ENCODE peak calls at places on chromosomes 16 and 17, in four cellular contexts. U is upper lobe of left lung, W is caudate nucleus, R is mesendoderm. C is an unnamed sample.

GRCh38 chr17:31537558-31537957 is 146.1 kb downstream of the RAB11FIP4 start:
- DNase-seq in W (no peak), R (no peak), U (no peak), C (no peak)

GRCh38 chr16:81220369-81220768 is 18.1 kb upstream of the BCO1 start:
- DNase-seq in W (no peak), U (no peak), R (no peak), C (no peak)

GRCh38 chr17:42918902-42919521 is 18.4 kb downstream of the G6PC1 start:
- DNase-seq in U (no peak), R (no peak), W (no peak), C (no peak)

GRCh38 chr16:84836234-84836647 is 16.5 kb downstream of the CRISPLD2 start:
- DNase-seq in W (no peak), U (peak; percentile 82), R (peak; percentile 90), C (peak; percentile 72)

GRCh38 chr16:84407588-84408313 is 39.4 kb downstream of the ATP2C2 start:
- DNase-seq in R (no peak), W (no peak), U (no peak), C (no peak)

GRCh38 chr17:19270951-19271611 is 33.9 kb downstream of the EPN2 start:
- DNase-seq in R (no peak), U (no peak), W (no peak), C (no peak)

GRCh38 chr17:69908599-69909368 is 166.2 kb upstream of the KCNJ16 start:
- DNase-seq in W (no peak), U (no peak), R (no peak), C (no peak)

GRCh38 chr16:24580665-24581064 is 41.3 kb downstream of the RBBP6 start:
- DNase-seq in U (no peak), W (no peak), R (no peak), C (no peak)

GRCh38 chr16:30793508-30794069 is 6.6 kb upstream of the ZNF629 start:
- DNase-seq in R (no peak), U (no peak), W (no peak), C (no peak)

GRCh38 chr17:33750943-33751701 is 458.0 kb upstream of the ASIC2 start:
- DNase-seq in R (peak; percentile 81), U (no peak), W (peak; percentile 17), C (peak; percentile 47)

GRCh38 chr17:4542003-4542725 is 13.0 kb downstream of the MYBBP1A start:
- DNase-seq in W (no peak), U (peak; percentile 71), R (no peak), C (no peak)
- H3K27ac ChIP-seq in W (peak overlapping the region; percentile 8), U (peak overlapping the region; percentile 91), R (no peak overlapping the region), C (no peak overlapping the region)

DNA sequence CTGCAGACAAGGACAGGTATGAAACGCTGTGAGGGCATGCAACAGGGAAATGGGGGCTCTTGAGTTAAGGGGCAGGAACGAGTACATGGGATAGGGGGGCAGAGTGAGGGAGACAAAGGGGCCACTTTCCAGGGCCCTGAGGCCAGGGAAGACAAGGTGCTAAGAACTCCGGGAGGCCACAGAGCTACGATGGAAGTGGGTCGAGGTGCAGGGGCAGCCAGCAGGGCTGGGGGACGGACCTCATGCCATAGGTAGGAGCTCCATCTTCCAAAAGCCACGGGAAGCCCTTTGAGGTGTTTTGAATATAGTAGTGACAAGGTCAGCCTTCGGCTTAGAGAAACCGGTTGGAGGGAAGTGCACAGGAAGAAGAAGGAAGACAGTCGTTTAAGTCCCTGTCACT is 35.6 kb downstream of the RBFOX3 start:
- DNase-seq in U (no peak), R (no peak), W (no peak), C (no peak)
- H3K27ac ChIP-seq in U (no peak overlapping the region), R (no peak overlapping the region), W (no peak overlapping the region), C (no peak overlapping the region)

GRCh38 chr16:3734084-3734757 is 16.9 kb upstream of the TRAP1 start:
- DNase-seq in R (no peak), W (no peak), U (no peak), C (no peak)
- H3K27ac ChIP-seq in R (no peak overlapping the region), W (no peak overlapping the region), U (no peak overlapping the region), C (no peak overlapping the region)

DNA sequence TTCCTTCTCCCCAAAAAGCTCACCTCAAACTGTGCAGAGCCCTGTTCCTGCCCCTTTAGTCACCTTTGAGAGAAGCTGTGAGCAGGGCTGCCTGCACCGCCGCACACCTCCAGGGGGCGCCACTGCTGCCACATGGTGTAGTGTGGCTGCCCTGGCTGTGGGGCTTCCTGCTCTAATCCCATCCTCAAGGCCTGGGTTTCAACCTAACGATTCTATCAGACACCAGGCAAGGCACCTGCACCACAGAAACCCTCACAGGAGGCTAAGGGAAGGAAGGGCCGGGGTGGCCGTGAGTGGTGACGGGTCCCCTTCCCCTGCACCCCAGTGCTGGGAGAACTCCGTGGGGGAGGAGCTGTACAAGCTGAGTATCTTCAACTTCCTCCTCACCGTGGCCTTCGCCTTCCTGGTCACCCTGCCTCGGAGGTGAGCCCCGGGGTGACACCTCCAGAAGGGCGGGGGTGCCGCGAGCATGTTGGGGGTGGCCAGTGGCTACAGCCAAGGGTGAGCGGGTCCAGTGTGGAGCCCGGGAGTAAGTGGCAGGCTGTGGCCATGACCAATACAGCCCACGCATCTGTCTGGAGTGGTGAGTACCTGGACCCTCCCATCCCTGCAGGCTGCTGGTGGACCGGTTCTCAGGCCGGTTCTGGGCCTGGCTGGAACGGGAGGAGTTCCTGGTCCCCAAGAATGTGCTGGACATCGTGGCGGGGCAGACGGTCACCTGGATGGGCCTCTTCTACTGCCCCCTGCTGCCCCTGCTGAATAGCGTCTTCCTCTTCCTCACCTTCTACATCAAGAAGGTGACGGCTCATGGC is 7.0 kb downstream of the TMC8 start:
- DNase-seq in U (peak; percentile 88), W (no peak), R (peak; percentile 51), C (no peak)
- H3K27ac ChIP-seq in U (peak overlapping the region; percentile 46), W (no peak overlapping the region), R (no peak overlapping the region), C (no peak overlapping the region)

GRCh38 chr16:50282955-50283631 is 16.7 kb downstream of the ADCY7 start:
- DNase-seq in W (no peak), U (no peak), R (no peak), C (no peak)
- H3K27ac ChIP-seq in W (peak overlapping the region; percentile 64), U (peak overlapping the region; percentile 86), R (no peak overlapping the region), C (no peak overlapping the region)

GRCh38 chr16:72467157-72467759 is 295.3 kb upstream of the PMFBP1 start:
- DNase-seq in U (no peak), R (peak; percentile 81), W (no peak), C (no peak)
- H3K27ac ChIP-seq in U (no peak overlapping the region), R (no peak overlapping the region), W (no peak overlapping the region), C (no peak overlapping the region)

DNA sequence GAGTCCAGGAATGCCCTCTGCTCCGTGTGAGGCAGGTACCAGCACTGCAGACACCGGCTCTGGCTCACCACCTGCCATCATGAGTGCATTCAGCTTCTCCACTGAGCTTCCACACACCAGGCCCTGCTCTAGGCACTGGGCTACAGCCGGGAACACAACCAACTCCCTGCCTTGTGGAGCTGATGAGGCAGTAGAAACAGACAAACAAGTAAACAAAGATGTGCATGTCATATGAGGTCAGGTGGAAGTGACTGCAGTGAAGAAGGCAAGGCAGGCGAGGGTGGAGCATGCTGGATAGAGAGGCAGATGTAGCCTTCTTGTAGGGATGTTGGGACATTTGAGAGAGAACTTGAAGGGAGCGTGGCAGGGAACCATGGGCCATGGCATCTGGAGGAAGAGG is 5.0 kb downstream of the NLRC5 start:
- DNase-seq in R (no peak), W (no peak), U (no peak), C (no peak)
- H3K27ac ChIP-seq in R (no peak overlapping the region), W (no peak overlapping the region), U (peak overlapping the region; percentile 38), C (no peak overlapping the region)

DNA sequence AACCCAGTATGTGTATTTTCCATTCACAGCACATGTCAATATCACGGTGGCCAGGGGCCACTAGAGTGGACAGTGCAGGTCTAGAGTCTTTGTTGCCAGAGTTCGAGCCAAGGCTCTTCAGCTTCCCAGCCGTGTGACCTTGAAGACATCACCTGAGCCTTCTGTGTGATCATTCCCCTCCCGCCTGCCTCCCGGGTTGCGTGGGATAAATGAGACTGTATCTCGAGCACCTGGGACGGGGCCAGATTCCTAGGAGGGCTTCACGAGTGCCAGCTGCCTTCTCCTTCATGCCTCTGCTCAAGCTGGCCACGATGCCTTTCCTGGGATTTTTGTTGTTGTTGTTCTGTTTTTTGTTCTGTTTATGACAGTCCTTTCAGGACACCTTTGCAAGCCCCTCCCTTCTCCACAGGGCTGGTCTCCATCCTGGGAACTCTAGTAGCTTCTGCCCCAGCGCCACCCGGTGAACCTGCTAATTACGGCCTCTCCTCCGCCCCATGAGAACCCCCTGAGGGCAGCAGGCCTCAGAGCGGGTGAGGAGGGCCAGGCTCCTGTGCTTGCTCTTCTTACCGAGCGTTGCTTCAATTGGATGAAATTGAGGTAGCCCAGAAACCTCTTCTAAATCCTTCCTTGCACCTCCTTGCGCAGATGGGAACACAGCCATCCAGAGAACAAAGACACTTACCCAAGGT is 3.9 kb downstream of the SPNS2 start:
- DNase-seq in W (peak; percentile 21), U (peak; percentile 46), R (no peak), C (no peak)
- H3K27ac ChIP-seq in W (peak overlapping the region; percentile 48), U (peak overlapping the region; percentile 91), R (no peak overlapping the region), C (no peak overlapping the region)